ENCODE peak calls at places on chromosomes 5 and 9, in five cellular contexts. F, J, Y, L and E are unnamed samples.

GRCh38 chr5:37665889-37666288 is 174.0 kb downstream of the GDNF start:
- DNase-seq in F (no peak), Y (no peak), L (no peak), J (peak), E (no peak)

GRCh38 chr9:71608021-71608420 is 160.3 kb downstream of the CEMIP2 start:
- DNase-seq in L (no peak), J (no peak), F (no peak), Y (no peak), E (no peak)

GRCh38 chr5:5637163-5637562 is 214.7 kb downstream of the ICE1 start:
- DNase-seq in F (no peak), L (no peak), J (no peak), Y (no peak), E (no peak)

GRCh38 chr5:100877277-100877676 is 25.8 kb downstream of the ST8SIA4 start:
- DNase-seq in Y (no peak), J (no peak), F (no peak), L (no peak), E (no peak)

GRCh38 chr9:132595319-132595718 is 12.9 kb downstream of the BARHL1 start:
- DNase-seq in L (no peak), F (no peak), Y (no peak), J (no peak), E (no peak)

GRCh38 chr5:173880306-173880985 is 7.7 kb upstream of the CPEB4 start:
- DNase-seq in J (peak), L (peak), Y (peak), F (no peak), E (no peak)

GRCh38 chr5:101590384-101590783 is 687.3 kb upstream of the ST8SIA4 start:
- DNase-seq in F (no peak), J (no peak), Y (peak), L (no peak), E (peak)

GRCh38 chr5:38595149-38595725 is 38.8 kb upstream of the LIFR start:
- DNase-seq in J (peak), F (no peak), Y (peak), L (peak), E (no peak)

GRCh38 chr9:91117474-91117891 is 244.2 kb downstream of the AUH start:
- DNase-seq in J (no peak), L (no peak), F (no peak), Y (no peak), E (no peak)

GRCh38 chr5:157172408-157172807 is 6.3 kb upstream of the GARIN3 start:
- DNase-seq in L (peak), F (peak), J (no peak), Y (no peak), E (peak)
- H3K4me3 ChIP-seq in L (no peak), F (peak), J (no peak), Y (no peak), E (peak)

GRCh38 chr9:127204771-127205470 is 59.7 kb upstream of the GARNL3 start:
- DNase-seq in J (peak), L (no peak), Y (peak), F (no peak), E (no peak)
- TF ChIP-seq CTCF in J (peak), L (no peak), Y (peak), F (peak), E (peak)

DNA sequence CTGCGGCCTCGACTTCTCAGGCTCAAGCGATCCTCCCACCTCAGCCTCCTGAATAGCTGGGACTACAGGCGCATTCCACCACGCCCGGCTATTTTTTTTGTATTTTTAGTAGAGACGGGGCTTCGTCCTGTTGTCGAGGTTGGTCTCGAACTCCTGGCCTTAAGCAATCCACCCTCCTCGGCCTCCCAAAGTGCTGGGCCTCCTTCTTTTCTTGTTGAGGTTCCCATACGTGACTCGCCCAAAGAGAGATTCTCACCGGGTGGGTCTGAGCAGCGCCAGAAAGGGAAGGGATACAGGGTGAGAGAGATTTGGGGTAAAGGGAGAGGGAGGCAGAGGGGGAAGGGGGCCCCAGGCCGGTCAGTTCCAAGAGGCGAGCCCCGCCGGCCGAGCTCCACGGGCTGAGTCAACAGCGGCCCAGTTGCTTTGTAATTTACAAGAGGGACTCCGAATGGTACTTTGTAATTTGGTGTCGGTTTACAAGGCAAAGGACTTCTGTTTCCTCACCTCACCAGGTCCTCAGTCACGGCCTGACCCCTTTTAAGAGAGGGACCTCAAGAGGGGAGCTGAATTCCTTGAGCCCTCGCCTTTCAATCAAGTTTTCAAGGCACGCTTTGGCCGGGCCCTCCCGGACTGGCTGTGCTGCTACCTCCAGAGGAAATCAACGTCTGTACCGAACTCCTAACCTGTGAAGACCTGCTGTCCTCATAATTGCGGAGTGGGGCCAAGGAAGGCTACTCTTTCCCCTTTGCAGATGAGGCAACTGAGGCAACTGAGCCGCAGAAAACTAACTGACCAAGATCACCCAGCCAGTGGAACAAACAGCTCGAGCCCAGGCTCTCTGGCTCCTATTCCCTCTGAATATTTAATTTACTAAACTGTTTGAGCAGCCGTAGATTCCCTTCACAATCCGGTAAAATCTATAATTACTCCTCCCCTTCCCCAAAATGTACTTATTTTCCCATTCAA is 3.2 kb upstream of the DMRT2 start:
- DNase-seq in F (no peak), J (no peak), L (no peak), Y (no peak), E (no peak)
- H3K4me3 ChIP-seq in F (peak), J (no peak), L (no peak), Y (no peak), E (no peak)

GRCh38 chr9:129582865-129583264 is 38.0 kb downstream of the C9orf50 start:
- DNase-seq in L (no peak), F (no peak), J (no peak), Y (no peak), E (no peak)

GRCh38 chr9:129586241-129586640 is 34.7 kb downstream of the C9orf50 start:
- DNase-seq in L (no peak), J (no peak), Y (no peak), F (no peak), E (no peak)

GRCh38 chr9:129585352-129585751 is 35.5 kb downstream of the C9orf50 start:
- DNase-seq in Y (no peak), F (no peak), J (no peak), L (no peak), E (no peak)

GRCh38 chr9:129583308-129584038 is 37.4 kb downstream of the C9orf50 start:
- DNase-seq in J (peak), Y (no peak), L (no peak), F (no peak), E (no peak)

GRCh38 chr9:129584136-129584535 is 36.8 kb downstream of the C9orf50 start:
- DNase-seq in J (peak), Y (peak), L (peak), F (peak), E (peak)
- TF ChIP-seq CTCF in J (no peak), Y (no peak), L (no peak), F (no peak), E (no peak)

DNA sequence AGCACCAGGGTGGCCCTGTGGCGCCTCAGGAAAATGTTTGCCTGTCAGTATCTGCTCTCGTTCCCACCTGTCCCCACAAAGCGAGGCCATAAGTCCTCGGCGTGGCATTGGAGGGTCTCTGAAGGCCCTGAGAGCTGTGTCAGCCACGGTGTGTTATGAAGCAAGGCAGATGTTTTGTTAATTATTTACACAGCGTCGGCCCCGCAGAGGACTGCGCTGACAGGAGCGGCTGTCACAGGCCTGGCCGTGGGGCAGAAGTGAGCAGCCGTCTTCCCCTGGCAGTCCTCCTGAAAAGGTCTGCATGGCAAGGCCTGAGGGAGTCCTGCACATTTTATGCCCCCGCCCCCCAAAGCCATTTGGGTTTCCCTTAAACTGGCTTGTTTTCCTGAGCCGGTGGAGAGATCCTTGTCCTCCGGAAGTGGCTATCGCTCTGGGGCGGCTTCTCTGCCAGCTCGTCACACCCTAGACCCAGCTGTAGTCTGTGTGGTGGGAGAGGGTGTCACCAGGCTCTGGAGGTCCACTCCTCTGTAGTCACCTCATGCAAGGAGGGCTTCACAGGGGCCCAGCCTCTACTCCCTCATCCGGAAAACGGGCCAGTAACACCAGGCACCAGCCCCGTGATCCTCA is 6.2 kb downstream of the NEK6 start:
- DNase-seq in J (no peak), L (no peak), F (no peak), Y (no peak), E (peak)
- H3K4me3 ChIP-seq in J (no peak), L (no peak), F (peak), Y (no peak), E (peak)

GRCh38 chr5:41707853-41708603 is 162.2 kb downstream of the OXCT1 start:
- DNase-seq in Y (peak), L (peak), J (peak), F (no peak), E (peak)
- TF ChIP-seq CTCF in Y (peak), L (peak), J (peak), F (peak), E (peak)

GRCh38 chr9:27835286-27835685 is 262.0 kb upstream of the C9orf72 start:
- DNase-seq in Y (no peak), L (no peak), J (no peak), F (no peak), E (no peak)

GRCh38 chr9:27836661-27837401 is 263.6 kb upstream of the C9orf72 start:
- DNase-seq in F (no peak), Y (no peak), J (no peak), L (no peak), E (no peak)

GRCh38 chr9:27838876-27839275 is 265.6 kb upstream of the C9orf72 start:
- DNase-seq in Y (no peak), F (no peak), J (no peak), L (no peak), E (no peak)

GRCh38 chr9:27835746-27836145 is 262.5 kb upstream of the C9orf72 start:
- DNase-seq in L (no peak), Y (no peak), J (no peak), F (no peak), E (no peak)
- H3K4me3 ChIP-seq in L (no peak), Y (no peak), J (no peak), F (no peak), E (no peak)

DNA sequence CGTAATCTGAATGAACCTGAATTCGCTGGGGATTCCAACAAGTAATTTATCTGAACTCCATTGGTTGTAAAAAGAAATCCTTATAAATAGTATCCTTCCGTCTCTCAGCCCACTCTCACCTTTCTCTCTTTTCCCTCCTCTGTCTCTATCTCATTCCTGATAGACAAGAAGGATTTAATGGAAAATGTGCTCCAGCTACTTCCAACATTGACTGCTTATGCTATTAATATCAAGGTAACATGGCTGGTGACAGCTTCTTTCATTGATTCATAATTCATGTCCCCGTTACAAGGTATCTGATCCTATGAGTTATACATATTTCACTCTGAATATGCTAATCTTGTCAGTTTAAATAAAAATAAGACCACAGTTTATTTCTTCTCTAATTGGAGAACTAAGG is 326.8 kb downstream of the RASEF start:
- DNase-seq in J (no peak), F (no peak), L (no peak), Y (no peak), E (no peak)
- TF ChIP-seq CTCF in J (no peak), F (no peak), L (no peak), Y (no peak), E (no peak)